ENCODE peak calls at places on chromosomes 12 and 14, in four cellular contexts. I is AG04450, M is colonic mucosa, F is fibroblast of the aortic adventitia. H is an unnamed sample.

GRCh38 chr12:30701056-30701455 is 5.4 kb upstream of the IPO8 start:
- DNase-seq in M (no peak), I (no peak), F (no peak), H (no peak)

GRCh38 chr14:104680056-104680805 is 9.2 kb upstream of the INF2 start:
- DNase-seq in F (peak; percentile 77), M (peak; percentile 74), I (no peak), H (peak; percentile 43)

GRCh38 chr14:90785474-90785873 is 30.8 kb downstream of the TTC7B start:
- DNase-seq in M (peak; percentile 38), F (no peak), I (no peak), H (no peak)

GRCh38 chr14:104244221-104245011 is 106.0 kb downstream of the KIF26A start:
- DNase-seq in I (no peak), M (no peak), F (no peak), H (no peak)

GRCh38 chr12:85835810-85836715 is at the start of gene RASSF9:
- DNase-seq in I (peak; percentile 20), F (peak; percentile 98), M (peak; percentile 40), H (no peak)

GRCh38 chr12:67484788-67485480 is 163.6 kb upstream of the DYRK2 start:
- DNase-seq in M (no peak), I (no peak), F (no peak), H (no peak)

GRCh38 chr12:131529196-131530040 is 181.5 kb upstream of the SFSWAP start:
- DNase-seq in M (no peak), F (no peak), I (no peak), H (no peak)

GRCh38 chr14:63632932-63633514 is 8.6 kb downstream of the WDR89 start:
- DNase-seq in I (no peak), F (peak; percentile 41), M (no peak), H (no peak)

GRCh38 chr12:5665615-5666014 is 233.7 kb downstream of the NTF3 start:
- DNase-seq in I (no peak), M (no peak), F (no peak), H (peak; percentile 53)

GRCh38 chr12:128992550-128992949 is 139.3 kb downstream of the GLT1D1 start:
- DNase-seq in M (no peak), F (no peak), I (no peak), H (no peak)

GRCh38 chr12:48934312-48934706 is 9.0 kb upstream of the FKBP11 start:
- DNase-seq in F (no peak), I (no peak), M (no peak), H (no peak)

GRCh38 chr12:52032431-52032796 is 18.8 kb upstream of the NR4A1 start:
- DNase-seq in M (peak; percentile 75), I (no peak), F (peak; percentile 88), H (no peak)